ENCODE peak calls at places on chromosome 9, in ten cellular contexts. S is foreskin melanocyte; H is substantia nigra; E is HTR-8/SVneo; U is astrocyte of the cerebellum; D is effector memory CD4-positive, alpha-beta T cell; C is cerebellar cortex; V is progenitor cell of endocrine pancreas; A is kidney tubule cell; K is activated T-helper 1 cell treated with anti-CD3 and anti-CD28 coated beads, Interleukin-12 subunit alpha, Interleukin-12 subunit beta, Interleukin-2, Interleukin-4 antibody, amounts not matched to agents 30 ng/mL and 10 ng/mL and 1 ng/mL, durations not matched to agents 14 hours and 24 hours and 36 hours. F is an unnamed sample.

GRCh38 chr9:117080996-117081395 is 333.9 kb downstream of the ASTN2 start:
- DNase-seq in V (no peak), K (no peak), E (no peak), C (no peak), U (no peak), S (no peak), H (no peak), A (no peak), D (no peak), F (no peak)

GRCh38 chr9:126614455-126615248 is 924 bp downstream of the LMX1B start:
- DNase-seq in D (no peak), H (no peak), K (no peak), A (no peak), S (no peak), E (no peak), V (no peak), U (no peak), C (no peak), F (no peak)

GRCh38 chr9:117555964-117556629 is 141.2 kb upstream of the ASTN2 start:
- DNase-seq in U (peak; percentile 8), K (peak; percentile 1), H (peak; percentile 34), D (no peak), S (peak; percentile 55), C (peak; percentile 66), E (no peak), A (peak; percentile 62), V (peak; percentile 31), F (peak; percentile 61)

GRCh38 chr9:133200631-133201030 is 8.4 kb downstream of the OBP2B start:
- DNase-seq in S (no peak), H (no peak), A (no peak), K (no peak), E (no peak), V (no peak), U (no peak), C (no peak), D (no peak), F (no peak)

GRCh38 chr9:115668506-115668905 is 485.1 kb upstream of the PAPPA start:
- DNase-seq in K (no peak), H (no peak), U (no peak), A (peak; percentile 87), V (no peak), S (no peak), E (no peak), C (no peak), D (no peak), F (no peak)

GRCh38 chr9:104367507-104367906 is 136.6 kb upstream of the OR13F1 start:
- DNase-seq in U (peak; percentile 8), A (no peak), S (no peak), C (no peak), K (no peak), H (no peak), E (no peak), D (no peak), V (no peak), F (no peak)

GRCh38 chr9:76296561-76297276 is 97.5 kb downstream of the RFK start:
- DNase-seq in K (no peak), V (no peak), C (no peak), U (no peak), A (peak; percentile 16), H (no peak), E (no peak), D (no peak), S (no peak), F (no peak)

GRCh38 chr9:33082538-33083326 is 6.3 kb upstream of the SMU1 start:
- DNase-seq in E (no peak), V (no peak), K (no peak), A (no peak), S (no peak), D (no peak), C (peak; percentile 74), H (peak; percentile 41), U (no peak), F (peak; percentile 12)

GRCh38 chr9:110112792-110113191 is 95.2 kb downstream of the C9orf152 start:
- DNase-seq in H (no peak), A (no peak), S (no peak), C (no peak), D (no peak), U (no peak), V (no peak), E (no peak), K (no peak), F (no peak)

GRCh38 chr9:135526730-135527571 is 5.7 kb downstream of the LCN1 start:
- DNase-seq in K (no peak), C (no peak), H (no peak), E (no peak), D (no peak), U (no peak), V (no peak), S (no peak), A (no peak), F (no peak)

GRCh38 chr9:14362175-14362574 is 48.2 kb upstream of the NFIB start:
- DNase-seq in D (no peak), C (no peak), A (no peak), E (no peak), K (no peak), V (no peak), U (no peak), H (no peak), S (no peak), F (no peak)

GRCh38 chr9:107615325-107615724 is 125.8 kb upstream of the KLF4 start:
- DNase-seq in V (no peak), S (no peak), U (no peak), C (no peak), E (no peak), H (no peak), K (no peak), A (no peak), D (no peak), F (no peak)

GRCh38 chr9:17810728-17811634 is 232.1 kb downstream of the SH3GL2 start:
- DNase-seq in K (peak; percentile 9), A (peak; percentile 54), V (peak; percentile 37), C (peak; percentile 83), U (peak; percentile 49), E (peak; percentile 22), H (peak; percentile 13), D (no peak), S (no peak), F (peak; percentile 38)

GRCh38 chr9:117224676-117225075 is 190.2 kb downstream of the ASTN2 start:
- DNase-seq in S (no peak), H (no peak), V (no peak), E (no peak), A (peak; percentile 4), U (peak; percentile 0), D (no peak), K (no peak), C (no peak), F (no peak)

GRCh38 chr9:35798658-35799366 is 7.4 kb downstream of the NPR2 start:
- DNase-seq in D (no peak), S (peak; percentile 11), H (no peak), U (no peak), V (no peak), K (no peak), E (no peak), C (no peak), A (peak; percentile 98), F (no peak)

GRCh38 chr9:17578911-17579793 is at the start of gene SH3GL2:
- DNase-seq in K (no peak), A (peak; percentile 70), C (peak; percentile 83), S (peak; percentile 3), D (no peak), H (peak; percentile 12), U (no peak), V (peak; percentile 67), E (no peak), F (peak; percentile 34)

GRCh38 chr9:87515588-87516221 is 18.0 kb downstream of the DAPK1 start:
- DNase-seq in H (no peak), A (no peak), V (no peak), D (no peak), S (no peak), U (no peak), C (no peak), K (no peak), E (no peak), F (no peak)

GRCh38 chr9:87256973-87257372 is 240.7 kb upstream of the DAPK1 start:
- DNase-seq in V (no peak), S (peak; percentile 92), K (no peak), A (peak; percentile 10), C (no peak), E (no peak), D (no peak), H (no peak), U (no peak), F (no peak)

GRCh38 chr9:135078361-135078821 is 9.1 kb upstream of the OLFM1 start:
- DNase-seq in U (no peak), E (no peak), H (no peak), A (no peak), C (no peak), V (no peak), K (no peak), S (no peak), D (no peak), F (no peak)

GRCh38 chr9:32877639-32878217 is 94.4 kb downstream of the TMEM215 start:
- DNase-seq in D (no peak), V (no peak), A (no peak), H (no peak), S (no peak), E (no peak), K (no peak), U (no peak), C (no peak), F (no peak)

GRCh38 chr9:128341435-128341849 is 1.1 kb downstream of the SLC27A4 start:
- DNase-seq in S (no peak), C (peak; percentile 81), K (peak; percentile 66), E (peak; percentile 81), D (peak; percentile 52), H (peak; percentile 26), V (peak; percentile 52), A (peak; percentile 82), U (no peak), F (peak; percentile 70)

GRCh38 chr9:16719921-16720320 is 150.5 kb downstream of the BNC2 start:
- DNase-seq in E (no peak), C (no peak), H (no peak), S (no peak), K (no peak), V (no peak), A (no peak), U (no peak), D (no peak), F (no peak)

GRCh38 chr9:137694962-137695875 is 76.4 kb downstream of the EHMT1 start:
- DNase-seq in K (no peak), E (peak; percentile 42), C (peak; percentile 58), V (peak; percentile 51), A (peak; percentile 49), H (peak; percentile 59), D (no peak), S (no peak), U (no peak), F (peak; percentile 53)

GRCh38 chr9:98021306-98022040 is 35.1 kb upstream of the NANS start:
- DNase-seq in K (no peak), S (no peak), H (no peak), D (no peak), V (no peak), A (no peak), E (no peak), C (no peak), U (no peak), F (no peak)

GRCh38 chr9:98848450-98849149 is 41.1 kb downstream of the GALNT12 start:
- DNase-seq in S (peak; percentile 89), V (peak; percentile 76), C (peak; percentile 94), D (peak; percentile 54), H (peak; percentile 84), U (peak; percentile 78), A (peak; percentile 99), K (peak; percentile 57), E (peak; percentile 74), F (peak; percentile 81)

GRCh38 chr9:81776834-81777233 is 87.5 kb upstream of the TLE1 start:
- DNase-seq in V (no peak), E (no peak), C (no peak), D (no peak), H (no peak), K (no peak), A (no peak), U (no peak), S (no peak), F (no peak)

GRCh38 chr9:34540826-34541225 is 18.0 kb upstream of the ENHO start:
- DNase-seq in S (peak; percentile 60), U (no peak), K (no peak), C (no peak), V (no peak), E (peak; percentile 41), D (no peak), H (no peak), A (peak; percentile 77), F (no peak)

GRCh38 chr9:98075332-98075805 is 18.8 kb downstream of the NANS start:
- DNase-seq in C (no peak), E (no peak), V (no peak), A (peak; percentile 83), H (no peak), U (no peak), K (no peak), S (peak; percentile 66), D (no peak), F (peak; percentile 17)

F was measured in KBM-7.